ENCODE peak calls at places on chromosome 21, in ten cellular contexts. One of them, this sample, is unnamed.

GRCh38 chr21:23452384-23453083 is 2154.7 kb downstream of the MRPL39 start:
- DNase-seq in T-cell: no peak
- DNase-seq in stimulated activated CD4-positive, alpha-beta T cell treated with anti-CD3 and anti-CD28 coated beads, Interleukin-1b, Interleukin-23, amount 100 ng/mL, for 48 hours: peak
- DNase-seq in cardiac muscle cell: peak
- DNase-seq in neural crest cell: peak
- DNase-seq in AG08395: no peak
- DNase-seq in T-helper 1 cell: no peak
- DNase-seq in fibroblast of pulmonary artery: no peak
- DNase-seq in GM03348: no peak
- DNase-seq in GM12865: peak
- DNase-seq in this sample: no peak

GRCh38 chr21:31604591-31605190 is 54.8 kb upstream of the SOD1 start:
- DNase-seq in T-cell: peak
- DNase-seq in AG08395: peak
- DNase-seq in neural crest cell: peak
- DNase-seq in GM03348: peak
- DNase-seq in cardiac muscle cell: peak
- DNase-seq in GM12865: peak
- DNase-seq in fibroblast of pulmonary artery: peak
- DNase-seq in T-helper 1 cell: peak
- DNase-seq in stimulated activated CD4-positive, alpha-beta T cell treated with anti-CD3 and anti-CD28 coated beads, Interleukin-1b, Interleukin-23, amount 100 ng/mL, for 48 hours: peak
- DNase-seq in this sample: peak

GRCh38 chr21:40516336-40516735 is 330.6 kb downstream of the DSCAM start:
- DNase-seq in T-cell: no peak
- DNase-seq in neural crest cell: no peak
- DNase-seq in GM12865: no peak
- DNase-seq in GM03348: no peak
- DNase-seq in stimulated activated CD4-positive, alpha-beta T cell treated with anti-CD3 and anti-CD28 coated beads, Interleukin-1b, Interleukin-23, amount 100 ng/mL, for 48 hours: no peak
- DNase-seq in fibroblast of pulmonary artery: no peak
- DNase-seq in T-helper 1 cell: no peak
- DNase-seq in AG08395: no peak
- DNase-seq in cardiac muscle cell: peak
- DNase-seq in this sample: no peak

GRCh38 chr21:46098303-46099141 is 610 bp downstream of the COL6A2 start:
- DNase-seq in AG08395: peak
- DNase-seq in fibroblast of pulmonary artery: no peak
- DNase-seq in T-cell: no peak
- DNase-seq in GM03348: peak
- DNase-seq in stimulated activated CD4-positive, alpha-beta T cell treated with anti-CD3 and anti-CD28 coated beads, Interleukin-1b, Interleukin-23, amount 100 ng/mL, for 48 hours: peak
- DNase-seq in cardiac muscle cell: peak
- DNase-seq in neural crest cell: no peak
- DNase-seq in T-helper 1 cell: peak
- DNase-seq in GM12865: no peak
- DNase-seq in this sample: peak

GRCh38 chr21:42677339-42678117 is 24.1 kb downstream of the PDE9A start:
- DNase-seq in GM03348: no peak
- DNase-seq in AG08395: no peak
- DNase-seq in fibroblast of pulmonary artery: peak
- DNase-seq in T-cell: no peak
- DNase-seq in GM12865: no peak
- DNase-seq in stimulated activated CD4-positive, alpha-beta T cell treated with anti-CD3 and anti-CD28 coated beads, Interleukin-1b, Interleukin-23, amount 100 ng/mL, for 48 hours: no peak
- DNase-seq in T-helper 1 cell: no peak
- DNase-seq in cardiac muscle cell: peak
- DNase-seq in neural crest cell: no peak
- DNase-seq in this sample: peak

GRCh38 chr21:38645282-38645681 is 147.0 kb upstream of the ERG start:
- DNase-seq in cardiac muscle cell: no peak
- DNase-seq in neural crest cell: no peak
- DNase-seq in T-cell: no peak
- DNase-seq in AG08395: peak
- DNase-seq in stimulated activated CD4-positive, alpha-beta T cell treated with anti-CD3 and anti-CD28 coated beads, Interleukin-1b, Interleukin-23, amount 100 ng/mL, for 48 hours: no peak
- DNase-seq in GM12865: no peak
- DNase-seq in fibroblast of pulmonary artery: peak
- DNase-seq in GM03348: peak
- DNase-seq in T-helper 1 cell: no peak
- DNase-seq in this sample: peak

GRCh38 chr21:41228006-41228370 is 60.0 kb downstream of the BACE2 start:
- DNase-seq in GM03348: no peak
- DNase-seq in T-cell: no peak
- DNase-seq in AG08395: no peak
- DNase-seq in stimulated activated CD4-positive, alpha-beta T cell treated with anti-CD3 and anti-CD28 coated beads, Interleukin-1b, Interleukin-23, amount 100 ng/mL, for 48 hours: no peak
- DNase-seq in neural crest cell: no peak
- DNase-seq in cardiac muscle cell: no peak
- DNase-seq in T-helper 1 cell: no peak
- DNase-seq in GM12865: no peak
- DNase-seq in fibroblast of pulmonary artery: no peak
- DNase-seq in this sample: no peak

GRCh38 chr21:33976082-33976979 is 60.7 kb upstream of the ATP5PO start:
- DNase-seq in GM03348: peak
- DNase-seq in T-cell: peak
- DNase-seq in AG08395: peak
- DNase-seq in T-helper 1 cell: peak
- DNase-seq in GM12865: peak
- DNase-seq in fibroblast of pulmonary artery: peak
- DNase-seq in stimulated activated CD4-positive, alpha-beta T cell treated with anti-CD3 and anti-CD28 coated beads, Interleukin-1b, Interleukin-23, amount 100 ng/mL, for 48 hours: peak
- DNase-seq in neural crest cell: no peak
- DNase-seq in cardiac muscle cell: peak
- DNase-seq in this sample: peak

GRCh38 chr21:37757631-37758376 is 158.5 kb downstream of the KCNJ6 start:
- DNase-seq in GM03348: no peak
- DNase-seq in GM12865: no peak
- DNase-seq in stimulated activated CD4-positive, alpha-beta T cell treated with anti-CD3 and anti-CD28 coated beads, Interleukin-1b, Interleukin-23, amount 100 ng/mL, for 48 hours: no peak
- DNase-seq in neural crest cell: no peak
- DNase-seq in AG08395: no peak
- DNase-seq in fibroblast of pulmonary artery: no peak
- DNase-seq in cardiac muscle cell: no peak
- DNase-seq in T-cell: no peak
- DNase-seq in T-helper 1 cell: no peak
- DNase-seq in this sample: no peak

GRCh38 chr21:43864806-43865470 is at the start of gene AGPAT3:
- DNase-seq in T-cell: no peak
- DNase-seq in AG08395: peak
- DNase-seq in cardiac muscle cell: peak
- DNase-seq in GM12865: peak
- DNase-seq in neural crest cell: no peak
- DNase-seq in T-helper 1 cell: peak
- DNase-seq in fibroblast of pulmonary artery: no peak
- DNase-seq in stimulated activated CD4-positive, alpha-beta T cell treated with anti-CD3 and anti-CD28 coated beads, Interleukin-1b, Interleukin-23, amount 100 ng/mL, for 48 hours: no peak
- DNase-seq in GM03348: peak
- DNase-seq in this sample: peak

GRCh38 chr21:42441963-42442362 is 38.3 kb downstream of the UBASH3A start:
- DNase-seq in GM03348: no peak
- DNase-seq in T-helper 1 cell: no peak
- DNase-seq in fibroblast of pulmonary artery: no peak
- DNase-seq in AG08395: no peak
- DNase-seq in T-cell: no peak
- DNase-seq in stimulated activated CD4-positive, alpha-beta T cell treated with anti-CD3 and anti-CD28 coated beads, Interleukin-1b, Interleukin-23, amount 100 ng/mL, for 48 hours: no peak
- DNase-seq in GM12865: no peak
- DNase-seq in neural crest cell: no peak
- DNase-seq in cardiac muscle cell: no peak
- DNase-seq in this sample: no peak

GRCh38 chr21:45306832-45307571 is 19.3 kb upstream of the POFUT2 start:
- DNase-seq in stimulated activated CD4-positive, alpha-beta T cell treated with anti-CD3 and anti-CD28 coated beads, Interleukin-1b, Interleukin-23, amount 100 ng/mL, for 48 hours: no peak
- DNase-seq in T-helper 1 cell: peak
- DNase-seq in GM03348: peak
- DNase-seq in GM12865: no peak
- DNase-seq in fibroblast of pulmonary artery: peak
- DNase-seq in AG08395: peak
- DNase-seq in neural crest cell: peak
- DNase-seq in cardiac muscle cell: no peak
- DNase-seq in T-cell: no peak
- DNase-seq in this sample: peak

GRCh38 chr21:32611471-32611997 is 643 bp downstream of the CFAP298 start:
- DNase-seq in AG08395: peak
- DNase-seq in GM03348: peak
- DNase-seq in fibroblast of pulmonary artery: peak
- DNase-seq in stimulated activated CD4-positive, alpha-beta T cell treated with anti-CD3 and anti-CD28 coated beads, Interleukin-1b, Interleukin-23, amount 100 ng/mL, for 48 hours: peak
- DNase-seq in GM12865: peak
- DNase-seq in cardiac muscle cell: peak
- DNase-seq in T-helper 1 cell: no peak
- DNase-seq in neural crest cell: peak
- DNase-seq in T-cell: no peak
- DNase-seq in this sample: peak

GRCh38 chr21:45040739-45041138 is 33.6 kb upstream of the ADARB1 start:
- DNase-seq in GM03348: no peak
- DNase-seq in fibroblast of pulmonary artery: no peak
- DNase-seq in AG08395: no peak
- DNase-seq in GM12865: no peak
- DNase-seq in cardiac muscle cell: no peak
- DNase-seq in T-cell: no peak
- DNase-seq in neural crest cell: no peak
- DNase-seq in stimulated activated CD4-positive, alpha-beta T cell treated with anti-CD3 and anti-CD28 coated beads, Interleukin-1b, Interleukin-23, amount 100 ng/mL, for 48 hours: no peak
- DNase-seq in T-helper 1 cell: no peak
- DNase-seq in this sample: no peak

GRCh38 chr21:29149771-29150425 is 19.5 kb downstream of the MAP3K7CL start:
- DNase-seq in T-cell: no peak
- DNase-seq in T-helper 1 cell: no peak
- DNase-seq in AG08395: no peak
- DNase-seq in cardiac muscle cell: no peak
- DNase-seq in fibroblast of pulmonary artery: peak
- DNase-seq in GM12865: no peak
- DNase-seq in neural crest cell: no peak
- DNase-seq in stimulated activated CD4-positive, alpha-beta T cell treated with anti-CD3 and anti-CD28 coated beads, Interleukin-1b, Interleukin-23, amount 100 ng/mL, for 48 hours: no peak
- DNase-seq in GM03348: peak
- DNase-seq in this sample: no peak

GRCh38 chr21:27475363-27475955 is 508.6 kb upstream of the ADAMTS5 start:
- DNase-seq in GM12865: no peak
- DNase-seq in fibroblast of pulmonary artery: no peak
- DNase-seq in stimulated activated CD4-positive, alpha-beta T cell treated with anti-CD3 and anti-CD28 coated beads, Interleukin-1b, Interleukin-23, amount 100 ng/mL, for 48 hours: no peak
- DNase-seq in AG08395: no peak
- DNase-seq in cardiac muscle cell: peak
- DNase-seq in T-cell: no peak
- DNase-seq in neural crest cell: no peak
- DNase-seq in T-helper 1 cell: no peak
- DNase-seq in GM03348: no peak
- DNase-seq in this sample: no peak

GRCh38 chr21:38822754-38823374 is 17.1 kb downstream of the ETS2 start:
- DNase-seq in T-helper 1 cell: no peak
- DNase-seq in cardiac muscle cell: no peak
- DNase-seq in GM12865: no peak
- DNase-seq in GM03348: no peak
- DNase-seq in stimulated activated CD4-positive, alpha-beta T cell treated with anti-CD3 and anti-CD28 coated beads, Interleukin-1b, Interleukin-23, amount 100 ng/mL, for 48 hours: no peak
- DNase-seq in fibroblast of pulmonary artery: no peak
- DNase-seq in neural crest cell: no peak
- DNase-seq in AG08395: no peak
- DNase-seq in T-cell: no peak
- DNase-seq in this sample: peak

GRCh38 chr21:32940079-32941014 is 85.4 kb upstream of the OLIG2 start:
- DNase-seq in AG08395: peak
- DNase-seq in stimulated activated CD4-positive, alpha-beta T cell treated with anti-CD3 and anti-CD28 coated beads, Interleukin-1b, Interleukin-23, amount 100 ng/mL, for 48 hours: peak
- DNase-seq in GM03348: peak
- DNase-seq in T-cell: peak
- DNase-seq in GM12865: peak
- DNase-seq in T-helper 1 cell: no peak
- DNase-seq in fibroblast of pulmonary artery: peak
- DNase-seq in neural crest cell: peak
- DNase-seq in cardiac muscle cell: peak
- DNase-seq in this sample: no peak

GRCh38 chr21:36783612-36784383 is 84.9 kb downstream of the SIM2 start:
- DNase-seq in T-cell: no peak
- DNase-seq in neural crest cell: no peak
- DNase-seq in GM03348: peak
- DNase-seq in cardiac muscle cell: no peak
- DNase-seq in GM12865: no peak
- DNase-seq in AG08395: peak
- DNase-seq in fibroblast of pulmonary artery: peak
- DNase-seq in stimulated activated CD4-positive, alpha-beta T cell treated with anti-CD3 and anti-CD28 coated beads, Interleukin-1b, Interleukin-23, amount 100 ng/mL, for 48 hours: peak
- DNase-seq in T-helper 1 cell: no peak
- DNase-seq in this sample: peak

GRCh38 chr21:24395320-24395933 is 1211.9 kb downstream of the MRPL39 start:
- DNase-seq in cardiac muscle cell: no peak
- DNase-seq in fibroblast of pulmonary artery: no peak
- DNase-seq in neural crest cell: no peak
- DNase-seq in GM12865: no peak
- DNase-seq in AG08395: no peak
- DNase-seq in T-helper 1 cell: no peak
- DNase-seq in stimulated activated CD4-positive, alpha-beta T cell treated with anti-CD3 and anti-CD28 coated beads, Interleukin-1b, Interleukin-23, amount 100 ng/mL, for 48 hours: no peak
- DNase-seq in T-cell: no peak
- DNase-seq in GM03348: no peak
- DNase-seq in this sample: no peak

GRCh38 chr21:41425954-41426655 is at the start of gene MX1:
- DNase-seq in cardiac muscle cell: peak
- DNase-seq in AG08395: peak
- DNase-seq in stimulated activated CD4-positive, alpha-beta T cell treated with anti-CD3 and anti-CD28 coated beads, Interleukin-1b, Interleukin-23, amount 100 ng/mL, for 48 hours: peak
- DNase-seq in fibroblast of pulmonary artery: peak
- DNase-seq in neural crest cell: no peak
- DNase-seq in T-cell: peak
- DNase-seq in GM03348: peak
- DNase-seq in GM12865: peak
- DNase-seq in T-helper 1 cell: peak
- DNase-seq in this sample: peak

GRCh38 chr21:30831194-30831765 is 1.7 kb upstream of the KRTAP7-1 start:
- DNase-seq in stimulated activated CD4-positive, alpha-beta T cell treated with anti-CD3 and anti-CD28 coated beads, Interleukin-1b, Interleukin-23, amount 100 ng/mL, for 48 hours: peak
- DNase-seq in GM03348: no peak
- DNase-seq in GM12865: peak
- DNase-seq in T-cell: peak
- DNase-seq in neural crest cell: peak
- DNase-seq in T-helper 1 cell: no peak
- DNase-seq in fibroblast of pulmonary artery: peak
- DNase-seq in cardiac muscle cell: peak
- DNase-seq in AG08395: no peak
- DNase-seq in this sample: no peak

GRCh38 chr21:34673006-34673405 is 4.2 kb downstream of the CLIC6 start:
- DNase-seq in GM03348: no peak
- DNase-seq in neural crest cell: no peak
- DNase-seq in T-cell: no peak
- DNase-seq in GM12865: peak
- DNase-seq in cardiac muscle cell: no peak
- DNase-seq in stimulated activated CD4-positive, alpha-beta T cell treated with anti-CD3 and anti-CD28 coated beads, Interleukin-1b, Interleukin-23, amount 100 ng/mL, for 48 hours: no peak
- DNase-seq in fibroblast of pulmonary artery: no peak
- DNase-seq in AG08395: no peak
- DNase-seq in T-helper 1 cell: no peak
- DNase-seq in this sample: no peak

GRCh38 chr21:44804762-44805161 is 3.1 kb upstream of the UBE2G2 start:
- DNase-seq in cardiac muscle cell: no peak
- DNase-seq in T-cell: no peak
- DNase-seq in stimulated activated CD4-positive, alpha-beta T cell treated with anti-CD3 and anti-CD28 coated beads, Interleukin-1b, Interleukin-23, amount 100 ng/mL, for 48 hours: no peak
- DNase-seq in GM03348: no peak
- DNase-seq in AG08395: no peak
- DNase-seq in GM12865: no peak
- DNase-seq in T-helper 1 cell: no peak
- DNase-seq in neural crest cell: no peak
- DNase-seq in fibroblast of pulmonary artery: no peak
- DNase-seq in this sample: no peak

GRCh38 chr21:42939581-42940413 is 14.4 kb upstream of the ERVH48-1 start:
- DNase-seq in GM12865: no peak
- DNase-seq in AG08395: peak
- DNase-seq in fibroblast of pulmonary artery: peak
- DNase-seq in GM03348: peak
- DNase-seq in stimulated activated CD4-positive, alpha-beta T cell treated with anti-CD3 and anti-CD28 coated beads, Interleukin-1b, Interleukin-23, amount 100 ng/mL, for 48 hours: no peak
- DNase-seq in neural crest cell: no peak
- DNase-seq in T-helper 1 cell: no peak
- DNase-seq in cardiac muscle cell: no peak
- DNase-seq in T-cell: no peak
- DNase-seq in this sample: peak

GRCh38 chr21:29145354-29145782 is 14.9 kb downstream of the MAP3K7CL start:
- DNase-seq in stimulated activated CD4-positive, alpha-beta T cell treated with anti-CD3 and anti-CD28 coated beads, Interleukin-1b, Interleukin-23, amount 100 ng/mL, for 48 hours: no peak
- DNase-seq in T-helper 1 cell: no peak
- DNase-seq in cardiac muscle cell: no peak
- DNase-seq in AG08395: peak
- DNase-seq in fibroblast of pulmonary artery: peak
- DNase-seq in neural crest cell: no peak
- DNase-seq in T-cell: no peak
- DNase-seq in GM03348: peak
- DNase-seq in GM12865: no peak
- DNase-seq in this sample: peak

GRCh38 chr21:41321908-41322495 is 5.4 kb downstream of the FAM3B start:
- DNase-seq in fibroblast of pulmonary artery: no peak
- DNase-seq in GM12865: no peak
- DNase-seq in neural crest cell: no peak
- DNase-seq in cardiac muscle cell: no peak
- DNase-seq in AG08395: no peak
- DNase-seq in T-cell: no peak
- DNase-seq in GM03348: no peak
- DNase-seq in stimulated activated CD4-positive, alpha-beta T cell treated with anti-CD3 and anti-CD28 coated beads, Interleukin-1b, Interleukin-23, amount 100 ng/mL, for 48 hours: no peak
- DNase-seq in T-helper 1 cell: no peak
- DNase-seq in this sample: no peak

GRCh38 chr21:33042812-33043211 is 17.1 kb downstream of the OLIG2 start:
- DNase-seq in fibroblast of pulmonary artery: peak
- DNase-seq in stimulated activated CD4-positive, alpha-beta T cell treated with anti-CD3 and anti-CD28 coated beads, Interleukin-1b, Interleukin-23, amount 100 ng/mL, for 48 hours: no peak
- DNase-seq in neural crest cell: no peak
- DNase-seq in AG08395: peak
- DNase-seq in GM12865: no peak
- DNase-seq in GM03348: peak
- DNase-seq in cardiac muscle cell: no peak
- DNase-seq in T-helper 1 cell: no peak
- DNase-seq in T-cell: no peak
- DNase-seq in this sample: peak

This sample was measured in hepatic stellate cell.